ENCODE peak calls at places on chromosomes 13 and 19, in four cellular contexts. One of them, this sample, is unnamed.

GRCh38 chr19:49820125-49820524 is 2.0 kb downstream of the MED25 start:
- DNase-seq in HepG2: no peak
- DNase-seq in H1: no peak
- DNase-seq in K562: no peak
- DNase-seq in this sample: no peak

GRCh38 chr13:27353166-27353583 is 71.2 kb upstream of the GTF3A start:
- DNase-seq in HepG2: peak
- DNase-seq in H1: no peak
- DNase-seq in K562: no peak
- DNase-seq in this sample: no peak

GRCh38 chr13:25738342-25738771 is 313.5 kb downstream of the SHISA2 start:
- DNase-seq in HepG2: no peak
- DNase-seq in H1: no peak
- DNase-seq in K562: no peak
- DNase-seq in this sample: peak

GRCh38 chr13:33401238-33401637 is 115.7 kb upstream of the STARD13 start:
- DNase-seq in HepG2: no peak
- DNase-seq in H1: no peak
- DNase-seq in K562: no peak
- DNase-seq in this sample: peak

GRCh38 chr19:32662186-32662585 is 12.8 kb downstream of the ANKRD27 start:
- DNase-seq in HepG2: no peak
- DNase-seq in H1: no peak
- DNase-seq in K562: no peak
- DNase-seq in this sample: peak

GRCh38 chr19:48715681-48716171 is 3.8 kb downstream of the MAMSTR start:
- DNase-seq in HepG2: no peak
- DNase-seq in H1: no peak
- DNase-seq in K562: no peak
- DNase-seq in this sample: no peak

GRCh38 chr19:48793271-48793670 is 17.6 kb downstream of the BCAT2 start:
- DNase-seq in HepG2: peak
- DNase-seq in H1: no peak
- DNase-seq in K562: no peak
- DNase-seq in this sample: no peak

GRCh38 chr13:26914624-26915023 is 154.0 kb upstream of the GPR12 start:
- DNase-seq in HepG2: no peak
- DNase-seq in H1: no peak
- DNase-seq in K562: no peak
- DNase-seq in this sample: no peak

GRCh38 chr13:91647361-91647970 is 249.0 kb downstream of the GPC5 start:
- DNase-seq in HepG2: peak
- DNase-seq in H1: peak
- DNase-seq in K562: peak
- DNase-seq in this sample: no peak

GRCh38 chr13:33025220-33025744 is 9.1 kb downstream of the KL start:
- DNase-seq in HepG2: no peak
- DNase-seq in H1: no peak
- DNase-seq in K562: no peak
- DNase-seq in this sample: no peak

GRCh38 chr13:52128714-52129700 is at the start of gene NEK5:
- DNase-seq in HepG2: peak
- DNase-seq in H1: peak
- DNase-seq in K562: peak
- DNase-seq in this sample: peak

GRCh38 chr13:106520205-106521004 is 15.1 kb downstream of the EFNB2 start:
- DNase-seq in HepG2: no peak
- DNase-seq in H1: no peak
- DNase-seq in K562: no peak
- DNase-seq in this sample: peak

GRCh38 chr19:36245210-36246005 is 30.5 kb downstream of the ZNF146 start:
- DNase-seq in HepG2: no peak
- DNase-seq in H1: peak
- DNase-seq in K562: no peak
- DNase-seq in this sample: no peak
- H3K9ac ChIP-seq in HepG2: no peak
- H3K9ac ChIP-seq in H1: no peak
- H3K9ac ChIP-seq in K562: no peak
- H3K9ac ChIP-seq in this sample: no peak

GRCh38 chr19:1181606-1182005 is 7.5 kb upstream of the SBNO2 start:
- DNase-seq in HepG2: no peak
- DNase-seq in H1: no peak
- DNase-seq in K562: no peak
- DNase-seq in this sample: no peak

GRCh38 chr19:1182727-1183126 is 8.7 kb upstream of the SBNO2 start:
- DNase-seq in HepG2: no peak
- DNase-seq in H1: no peak
- DNase-seq in K562: no peak
- DNase-seq in this sample: no peak

GRCh38 chr19:1182068-1182467 is 8.0 kb upstream of the SBNO2 start:
- DNase-seq in HepG2: no peak
- DNase-seq in H1: no peak
- DNase-seq in K562: no peak
- DNase-seq in this sample: no peak

GRCh38 chr19:1189419-1189818 is 15.4 kb upstream of the SBNO2 start:
- DNase-seq in HepG2: no peak
- DNase-seq in H1: no peak
- DNase-seq in K562: peak
- DNase-seq in this sample: no peak

GRCh38 chr19:1183543-1184172 is 9.6 kb upstream of the SBNO2 start:
- DNase-seq in HepG2: peak
- DNase-seq in H1: no peak
- DNase-seq in K562: no peak
- DNase-seq in this sample: peak
- TF ChIP-seq JUN in HepG2: peak
- TF ChIP-seq JUN in H1: no peak
- TF ChIP-seq JUN in K562: no peak
- TF ChIP-seq JUN in this sample: no peak

DNA sequence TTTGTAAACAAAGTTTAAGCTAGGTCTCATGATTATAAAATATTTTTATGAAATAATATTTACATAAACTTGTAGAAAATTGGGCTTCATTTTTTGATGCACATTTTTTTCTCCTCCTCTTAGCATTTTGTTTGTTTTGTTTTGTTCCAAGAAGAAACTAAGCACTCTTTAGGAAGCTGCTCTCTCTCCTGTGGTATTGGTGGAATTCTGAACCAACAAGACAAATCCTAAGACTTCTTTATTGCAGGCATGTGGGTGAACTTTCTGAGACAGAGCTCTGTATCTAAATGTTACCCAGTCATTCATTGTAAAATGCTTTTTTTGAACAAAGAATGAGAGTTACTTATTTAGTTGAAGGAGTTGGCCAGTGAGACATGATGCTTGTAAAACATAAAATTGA is 39.3 kb downstream of the LMO7 start:
- DNase-seq in HepG2: no peak
- DNase-seq in H1: no peak
- DNase-seq in K562: no peak
- DNase-seq in this sample: no peak
- H3K9ac ChIP-seq in HepG2: no peak
- H3K9ac ChIP-seq in H1: no peak
- H3K9ac ChIP-seq in K562: no peak
- H3K9ac ChIP-seq in this sample: no peak

GRCh38 chr19:34772697-34773554 is at the start of gene ZNF599:
- DNase-seq in HepG2: peak
- DNase-seq in H1: peak
- DNase-seq in K562: peak
- DNase-seq in this sample: peak

GRCh38 chr19:34766386-34766785 is 6.6 kb downstream of the ZNF599 start:
- DNase-seq in HepG2: no peak
- DNase-seq in H1: no peak
- DNase-seq in K562: no peak
- DNase-seq in this sample: no peak

GRCh38 chr19:34773555-34773864 is 495 bp upstream of the ZNF599 start:
- DNase-seq in HepG2: no peak
- DNase-seq in H1: no peak
- DNase-seq in K562: no peak
- DNase-seq in this sample: no peak

GRCh38 chr19:34767967-34768366 is 5.0 kb downstream of the ZNF599 start:
- DNase-seq in HepG2: no peak
- DNase-seq in H1: no peak
- DNase-seq in K562: no peak
- DNase-seq in this sample: no peak
- TF ChIP-seq JUN in HepG2: no peak
- TF ChIP-seq JUN in H1: no peak
- TF ChIP-seq JUN in K562: no peak
- TF ChIP-seq JUN in this sample: no peak

DNA sequence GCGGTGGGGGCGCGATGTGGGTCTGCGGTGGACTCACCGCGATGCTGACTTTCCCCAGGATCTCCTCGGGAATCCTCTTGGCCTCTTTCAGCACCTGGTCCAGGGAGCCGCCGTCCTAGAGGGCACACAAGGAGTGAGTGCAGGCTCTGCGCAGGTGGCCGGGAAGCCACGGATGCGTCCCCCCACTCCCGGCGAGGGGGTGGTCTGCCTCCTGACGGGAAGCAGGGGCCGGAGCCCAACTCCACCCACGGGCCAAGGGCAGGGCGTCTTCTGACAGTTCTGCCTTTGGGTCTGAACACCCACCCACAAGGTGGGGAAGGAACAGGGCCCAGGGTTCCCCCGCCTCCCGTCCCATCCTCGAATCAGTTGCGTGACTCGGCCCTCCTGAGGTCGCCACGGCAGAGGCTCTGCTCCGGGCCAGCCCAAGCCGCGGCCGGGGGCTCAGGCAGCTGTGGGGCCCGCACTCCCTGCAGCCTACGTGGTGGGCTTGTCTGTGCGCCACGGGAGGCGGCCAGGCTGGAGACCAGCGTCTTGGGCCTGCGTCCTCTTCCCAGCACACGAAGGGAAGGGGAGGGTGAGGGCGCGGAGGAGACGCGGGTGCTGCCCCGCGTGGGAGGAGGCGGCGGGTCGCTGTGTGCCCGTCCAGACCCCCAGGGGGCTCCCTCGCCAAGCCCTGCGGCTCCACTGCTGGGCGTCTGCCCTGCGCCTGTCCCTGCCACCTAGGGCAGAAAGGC is 21.4 kb downstream of the MAP2K2 start:
- DNase-seq in HepG2: no peak
- DNase-seq in H1: no peak
- DNase-seq in K562: peak
- DNase-seq in this sample: no peak
- H3K9ac ChIP-seq in HepG2: no peak
- H3K9ac ChIP-seq in H1: no peak
- H3K9ac ChIP-seq in K562: no peak
- H3K9ac ChIP-seq in this sample: no peak

GRCh38 chr19:30686911-30687566 is 314.9 kb downstream of the ZNF536 start:
- DNase-seq in HepG2: no peak
- DNase-seq in H1: no peak
- DNase-seq in K562: no peak
- DNase-seq in this sample: peak

GRCh38 chr19:30684613-30685012 is 312.4 kb downstream of the ZNF536 start:
- DNase-seq in HepG2: no peak
- DNase-seq in H1: no peak
- DNase-seq in K562: no peak
- DNase-seq in this sample: no peak

GRCh38 chr19:30685601-30686000 is 313.4 kb downstream of the ZNF536 start:
- DNase-seq in HepG2: no peak
- DNase-seq in H1: no peak
- DNase-seq in K562: no peak
- DNase-seq in this sample: no peak

GRCh38 chr19:30688696-30689095 is 316.5 kb downstream of the ZNF536 start:
- DNase-seq in HepG2: no peak
- DNase-seq in H1: no peak
- DNase-seq in K562: no peak
- DNase-seq in this sample: no peak

GRCh38 chr19:30686252-30686762 is 314.1 kb downstream of the ZNF536 start:
- DNase-seq in HepG2: no peak
- DNase-seq in H1: no peak
- DNase-seq in K562: no peak
- DNase-seq in this sample: no peak
- TF ChIP-seq JUN in HepG2: no peak
- TF ChIP-seq JUN in H1: no peak
- TF ChIP-seq JUN in K562: no peak
- TF ChIP-seq JUN in this sample: no peak

GRCh38 chr19:31313291-31314030 is 35.8 kb downstream of the TSHZ3 start:
- DNase-seq in HepG2: no peak
- DNase-seq in H1: no peak
- DNase-seq in K562: no peak
- DNase-seq in this sample: no peak

GRCh38 chr19:31314156-31314555 is 35.1 kb downstream of the TSHZ3 start:
- DNase-seq in HepG2: no peak
- DNase-seq in H1: no peak
- DNase-seq in K562: no peak
- DNase-seq in this sample: no peak

GRCh38 chr19:31314849-31315620 is 34.2 kb downstream of the TSHZ3 start:
- DNase-seq in HepG2: no peak
- DNase-seq in H1: no peak
- DNase-seq in K562: no peak
- DNase-seq in this sample: no peak

GRCh38 chr19:31312004-31312403 is 37.2 kb downstream of the TSHZ3 start:
- DNase-seq in HepG2: no peak
- DNase-seq in H1: no peak
- DNase-seq in K562: no peak
- DNase-seq in this sample: no peak

GRCh38 chr19:31312629-31313244 is 36.5 kb downstream of the TSHZ3 start:
- DNase-seq in HepG2: no peak
- DNase-seq in H1: no peak
- DNase-seq in K562: no peak
- DNase-seq in this sample: no peak
- H3K9ac ChIP-seq in HepG2: no peak
- H3K9ac ChIP-seq in H1: no peak
- H3K9ac ChIP-seq in K562: no peak
- H3K9ac ChIP-seq in this sample: no peak

This sample was measured in endothelial cell of umbilical vein.